ENCODE peak calls at places on chromosomes 1 and 21, in ten cellular contexts. R, N, Z, P, H, J, O, E, K and I are unnamed samples.

GRCh38 chr21:26273686-26274313 is 103.2 kb upstream of the APP start:
- DNase-seq in J (no peak), P (no peak), H (no peak), R (no peak), K (no peak), O (no peak), N (no peak), Z (no peak), E (no peak), I (no peak)

GRCh38 chr1:226424228-226425003 is 16.5 kb upstream of the PARP1 start:
- DNase-seq in P (peak), J (no peak), H (no peak), O (no peak), Z (no peak), N (peak), K (no peak), R (peak), E (peak), I (no peak)

GRCh38 chr1:48227165-48228013 is 4.9 kb downstream of the SLC5A9 start:
- DNase-seq in O (no peak), K (no peak), N (no peak), H (no peak), E (no peak), Z (no peak), R (no peak), P (no peak), J (no peak), I (no peak)

GRCh38 chr1:198681831-198682756 is 43.3 kb downstream of the PTPRC start:
- DNase-seq in N (no peak), O (peak), E (peak), Z (peak), J (no peak), H (no peak), R (peak), K (peak), P (peak), I (peak)

GRCh38 chr1:31769720-31770390 is 5.7 kb upstream of the ADGRB2 start:
- DNase-seq in H (no peak), P (no peak), E (no peak), R (no peak), K (peak), N (no peak), Z (peak), J (no peak), O (no peak), I (no peak)

GRCh38 chr1:66278260-66279046 is 255.5 kb upstream of the SGIP1 start:
- DNase-seq in K (no peak), N (no peak), P (no peak), Z (no peak), R (no peak), E (no peak), H (no peak), O (no peak), J (no peak), I (no peak)

GRCh38 chr1:68453060-68453665 is 3.4 kb upstream of the RPE65 start:
- DNase-seq in H (no peak), R (no peak), O (no peak), N (no peak), P (peak), E (no peak), Z (no peak), K (no peak), J (no peak), I (no peak)

GRCh38 chr1:166924829-166925541 is 48.9 kb upstream of the TADA1 start:
- DNase-seq in O (no peak), R (no peak), N (no peak), Z (no peak), H (no peak), E (no peak), P (no peak), K (no peak), J (no peak), I (no peak)

GRCh38 chr1:86757272-86757984 is 53.1 kb downstream of the SH3GLB1 start:
- DNase-seq in H (no peak), J (no peak), Z (peak), E (peak), N (no peak), P (no peak), R (peak), K (no peak), O (no peak), I (no peak)

GRCh38 chr1:167054946-167055630 is 35.1 kb downstream of the GPA33 start:
- DNase-seq in Z (no peak), J (no peak), E (no peak), K (no peak), N (no peak), H (no peak), O (no peak), P (no peak), R (no peak), I (no peak)

DNA sequence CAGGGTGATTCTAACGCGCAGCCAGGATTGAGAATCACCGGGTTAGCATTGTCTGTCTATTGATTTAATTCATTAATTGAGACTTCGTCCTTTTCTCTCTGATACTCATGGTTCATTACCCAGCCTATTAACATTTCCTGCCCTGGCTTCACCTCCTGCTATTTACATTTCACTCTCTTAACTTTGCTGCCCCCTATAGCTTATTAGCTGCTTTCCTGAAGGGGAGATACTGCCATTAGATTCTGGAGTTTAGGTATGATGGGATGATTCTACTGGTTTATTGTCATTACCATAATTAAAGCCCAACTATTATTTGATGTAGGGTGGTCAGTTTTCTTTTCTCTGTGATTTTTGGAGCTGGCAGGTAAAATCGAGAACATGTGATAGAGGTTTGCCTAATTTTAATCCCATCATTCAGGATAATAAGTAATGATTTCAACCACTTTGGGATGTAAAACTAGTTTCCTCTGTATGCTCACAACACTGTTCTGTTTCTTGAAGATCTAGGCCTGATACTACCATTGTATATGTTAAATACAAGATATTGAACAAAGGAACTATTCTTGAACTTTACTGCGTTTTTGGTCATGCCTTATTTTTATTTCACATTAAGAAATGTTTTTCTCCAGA is 6.4 kb downstream of the PPP2R5A start:
- DNase-seq in N (peak), Z (no peak), O (no peak), K (no peak), H (no peak), J (no peak), E (peak), P (peak), R (no peak), I (no peak)
- TF ChIP-seq CTCF in N (peak), Z (peak), O (peak), K (peak), H (peak), J (peak), E (peak), P (peak), R (peak), I (peak)

GRCh38 chr1:160797861-160798273 is 1.9 kb downstream of the LY9 start:
- DNase-seq in E (no peak), N (no peak), J (no peak), R (no peak), Z (no peak), H (no peak), O (peak), P (peak), K (no peak), I (no peak)

GRCh38 chr1:160798439-160798838 is 2.5 kb downstream of the LY9 start:
- DNase-seq in J (no peak), K (no peak), E (no peak), H (no peak), R (no peak), P (no peak), N (no peak), Z (no peak), O (no peak), I (no peak)

GRCh38 chr1:160795951-160796383 is at the start of gene LY9:
- DNase-seq in P (no peak), E (no peak), J (no peak), O (peak), H (no peak), K (no peak), Z (peak), N (no peak), R (no peak), I (no peak)

GRCh38 chr1:160799641-160800040 is 3.7 kb downstream of the LY9 start:
- DNase-seq in E (no peak), R (no peak), N (no peak), O (no peak), Z (no peak), J (no peak), K (no peak), P (no peak), H (no peak), I (no peak)

GRCh38 chr1:160797163-160797797 is 1.3 kb downstream of the LY9 start:
- DNase-seq in Z (no peak), J (no peak), O (no peak), E (no peak), K (no peak), H (no peak), P (no peak), R (no peak), N (no peak), I (no peak)
- TF ChIP-seq CTCF in Z (no peak), J (no peak), O (no peak), E (no peak), K (no peak), H (no peak), P (no peak), R (no peak), N (no peak), I (no peak)

DNA sequence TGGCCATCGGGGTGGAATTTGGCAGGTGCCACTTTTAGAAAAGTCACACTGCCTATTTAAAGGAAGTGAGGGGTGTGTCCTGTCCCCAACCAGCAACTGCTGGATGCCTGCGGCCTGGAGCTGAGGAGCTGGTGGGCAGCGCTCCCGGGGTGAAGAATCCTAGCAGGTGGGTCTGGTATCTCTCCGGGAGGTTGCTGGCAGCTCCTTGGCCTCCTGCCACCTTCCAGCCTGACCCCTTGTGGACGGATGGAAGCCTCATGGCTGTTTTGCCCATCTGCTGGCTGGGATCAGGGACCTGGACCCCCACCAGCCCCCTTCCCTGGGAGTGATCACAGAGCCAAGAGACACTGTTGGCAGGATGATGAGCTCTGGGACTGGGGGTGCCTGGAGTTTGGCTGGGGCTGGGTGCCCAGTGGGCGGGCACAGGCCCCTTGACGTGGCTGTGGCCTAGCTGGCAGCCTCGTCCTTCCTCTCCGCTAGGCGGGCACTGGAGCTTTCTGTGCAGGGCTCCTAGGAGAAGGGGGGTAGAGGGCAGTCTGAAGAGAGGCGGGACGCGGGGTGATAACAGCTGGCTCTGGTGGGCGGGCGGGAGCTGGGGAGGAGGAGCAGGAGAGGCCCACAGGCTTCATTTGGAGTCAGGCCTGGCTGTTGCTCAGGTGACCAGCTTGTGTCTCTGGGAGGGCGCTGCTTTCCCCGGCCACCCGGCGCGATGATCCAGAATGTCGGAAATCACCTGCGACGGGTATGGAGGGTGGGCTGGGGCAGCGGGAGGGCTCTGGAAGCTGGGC is at the start of gene ACOT11:
- DNase-seq in H (no peak), E (peak), J (peak), O (no peak), R (no peak), P (no peak), Z (peak), K (peak), N (peak), I (peak)
- TF ChIP-seq CTCF in H (peak), E (peak), J (no peak), O (no peak), R (peak), P (peak), Z (peak), K (peak), N (peak), I (peak)

DNA sequence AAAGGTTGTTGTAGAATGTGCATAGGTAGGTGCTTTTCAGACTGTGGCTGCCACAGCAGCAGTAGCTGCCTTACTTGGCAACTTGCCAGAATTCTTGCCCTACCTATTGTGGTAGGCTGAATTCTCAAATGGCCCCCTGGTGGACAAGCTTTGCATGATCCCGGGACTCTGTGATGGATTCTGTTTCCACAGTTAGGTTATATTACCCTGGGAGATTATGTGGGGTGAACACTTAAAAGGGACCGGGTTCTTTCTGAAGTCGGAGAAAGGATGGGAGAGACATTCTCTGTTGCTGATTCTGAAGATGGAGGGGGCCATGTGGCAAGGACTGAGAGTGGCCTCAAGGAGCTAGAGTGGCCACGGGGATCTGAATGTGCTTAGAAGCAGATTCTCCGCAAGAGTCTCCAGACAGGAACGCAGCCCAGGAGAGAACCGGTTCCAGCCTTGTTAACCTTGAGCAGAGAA is 32.1 kb upstream of the KCNE1 start:
- DNase-seq in J (peak), H (peak), R (peak), P (peak), Z (peak), N (peak), O (no peak), K (peak), E (peak), I (peak)
- TF ChIP-seq CTCF in J (peak), H (peak), R (peak), P (peak), Z (peak), N (peak), O (no peak), K (peak), E (peak), I (peak)